ENCODE peak calls at places on chromosomes 11 and 22, in nine cellular contexts. One of them, this sample, is unnamed.

GRCh38 chr11:119015054-119015611 is 3.0 kb downstream of the RPS25 start:
- DNase-seq in spleen: no peak
- DNase-seq in GM12864: no peak
- DNase-seq in osteocyte: no peak
- DNase-seq in hepatocyte: peak
- DNase-seq in fibroblast of the aortic adventitia: no peak
- DNase-seq in GM20000: no peak
- DNase-seq in upper lobe of right lung: no peak
- DNase-seq in chondrocyte: peak
- DNase-seq in this sample: no peak

GRCh38 chr11:75273331-75273988 is 32.9 kb downstream of the TPBGL start:
- DNase-seq in spleen: peak
- DNase-seq in GM12864: no peak
- DNase-seq in osteocyte: no peak
- DNase-seq in hepatocyte: no peak
- DNase-seq in fibroblast of the aortic adventitia: no peak
- DNase-seq in GM20000: no peak
- DNase-seq in upper lobe of right lung: peak
- DNase-seq in chondrocyte: no peak
- DNase-seq in this sample: no peak

GRCh38 chr22:32354360-32355351 is 3.0 kb upstream of the RFPL3 start:
- DNase-seq in spleen: no peak
- DNase-seq in GM12864: no peak
- DNase-seq in osteocyte: no peak
- DNase-seq in hepatocyte: no peak
- DNase-seq in fibroblast of the aortic adventitia: peak
- DNase-seq in GM20000: no peak
- DNase-seq in upper lobe of right lung: no peak
- DNase-seq in chondrocyte: no peak
- DNase-seq in this sample: no peak

GRCh38 chr22:20292108-20292507 is 24.0 kb upstream of the RTN4R start:
- DNase-seq in spleen: no peak
- DNase-seq in GM12864: no peak
- DNase-seq in osteocyte: no peak
- DNase-seq in hepatocyte: no peak
- DNase-seq in fibroblast of the aortic adventitia: no peak
- DNase-seq in GM20000: no peak
- DNase-seq in upper lobe of right lung: no peak
- DNase-seq in chondrocyte: no peak
- DNase-seq in this sample: no peak

GRCh38 chr11:38718049-38718448 is 2120.0 kb upstream of the RAG2 start:
- DNase-seq in spleen: no peak
- DNase-seq in GM12864: no peak
- DNase-seq in osteocyte: no peak
- DNase-seq in hepatocyte: peak
- DNase-seq in fibroblast of the aortic adventitia: no peak
- DNase-seq in GM20000: no peak
- DNase-seq in upper lobe of right lung: no peak
- DNase-seq in chondrocyte: no peak
- DNase-seq in this sample: no peak

GRCh38 chr11:33258631-33259184 is 1.5 kb downstream of the HIPK3 start:
- DNase-seq in spleen: no peak
- DNase-seq in GM12864: no peak
- DNase-seq in osteocyte: no peak
- DNase-seq in hepatocyte: no peak
- DNase-seq in fibroblast of the aortic adventitia: peak
- DNase-seq in GM20000: no peak
- DNase-seq in upper lobe of right lung: no peak
- DNase-seq in chondrocyte: no peak
- DNase-seq in this sample: no peak

GRCh38 chr11:2789791-2790580 is 90.2 kb upstream of the KCNQ1OT1 start:
- DNase-seq in spleen: no peak
- DNase-seq in GM12864: no peak
- DNase-seq in osteocyte: peak
- DNase-seq in hepatocyte: no peak
- DNase-seq in fibroblast of the aortic adventitia: no peak
- DNase-seq in GM20000: no peak
- DNase-seq in upper lobe of right lung: peak
- DNase-seq in chondrocyte: peak
- DNase-seq in this sample: peak

GRCh38 chr11:83249972-83250593 is 36.1 kb downstream of the CCDC90B start:
- DNase-seq in spleen: no peak
- DNase-seq in GM12864: peak
- DNase-seq in osteocyte: no peak
- DNase-seq in hepatocyte: peak
- DNase-seq in fibroblast of the aortic adventitia: peak
- DNase-seq in GM20000: peak
- DNase-seq in upper lobe of right lung: no peak
- DNase-seq in chondrocyte: no peak
- DNase-seq in this sample: no peak

GRCh38 chr11:44627911-44628729 is 62.7 kb downstream of the CD82 start:
- DNase-seq in spleen: peak
- DNase-seq in GM12864: no peak
- DNase-seq in osteocyte: peak
- DNase-seq in hepatocyte: peak
- DNase-seq in fibroblast of the aortic adventitia: peak
- DNase-seq in GM20000: peak
- DNase-seq in upper lobe of right lung: peak
- DNase-seq in chondrocyte: peak
- DNase-seq in this sample: peak

GRCh38 chr11:66335531-66336233 is 552 bp downstream of the RIN1 start:
- DNase-seq in spleen: peak
- DNase-seq in GM12864: no peak
- DNase-seq in osteocyte: peak
- DNase-seq in hepatocyte: peak
- DNase-seq in fibroblast of the aortic adventitia: peak
- DNase-seq in GM20000: no peak
- DNase-seq in upper lobe of right lung: peak
- DNase-seq in chondrocyte: peak
- DNase-seq in this sample: no peak

GRCh38 chr22:24156146-24156914 is 25.0 kb upstream of the SUSD2 start:
- DNase-seq in spleen: peak
- DNase-seq in GM12864: no peak
- DNase-seq in osteocyte: no peak
- DNase-seq in hepatocyte: peak
- DNase-seq in fibroblast of the aortic adventitia: peak
- DNase-seq in GM20000: peak
- DNase-seq in upper lobe of right lung: peak
- DNase-seq in chondrocyte: no peak
- DNase-seq in this sample: no peak

GRCh38 chr11:69278091-69278867 is 15.7 kb upstream of the MYEOV start:
- DNase-seq in spleen: peak
- DNase-seq in GM12864: no peak
- DNase-seq in osteocyte: no peak
- DNase-seq in hepatocyte: peak
- DNase-seq in fibroblast of the aortic adventitia: no peak
- DNase-seq in GM20000: no peak
- DNase-seq in upper lobe of right lung: peak
- DNase-seq in chondrocyte: no peak
- DNase-seq in this sample: no peak

GRCh38 chr11:66562907-66563583 is 5.4 kb downstream of the CTSF start:
- DNase-seq in spleen: no peak
- DNase-seq in GM12864: no peak
- DNase-seq in osteocyte: no peak
- DNase-seq in hepatocyte: no peak
- DNase-seq in fibroblast of the aortic adventitia: no peak
- DNase-seq in GM20000: no peak
- DNase-seq in upper lobe of right lung: no peak
- DNase-seq in chondrocyte: no peak
- DNase-seq in this sample: no peak

GRCh38 chr11:70642301-70642700 is 244.0 kb downstream of the CTTN start:
- DNase-seq in spleen: no peak
- DNase-seq in GM12864: no peak
- DNase-seq in osteocyte: no peak
- DNase-seq in hepatocyte: no peak
- DNase-seq in fibroblast of the aortic adventitia: no peak
- DNase-seq in GM20000: no peak
- DNase-seq in upper lobe of right lung: no peak
- DNase-seq in chondrocyte: no peak
- DNase-seq in this sample: no peak

GRCh38 chr11:2580444-2581050 is 119.2 kb downstream of the KCNQ1OT1 start:
- DNase-seq in spleen: peak
- DNase-seq in GM12864: no peak
- DNase-seq in osteocyte: peak
- DNase-seq in hepatocyte: no peak
- DNase-seq in fibroblast of the aortic adventitia: no peak
- DNase-seq in GM20000: no peak
- DNase-seq in upper lobe of right lung: peak
- DNase-seq in chondrocyte: peak
- DNase-seq in this sample: no peak

GRCh38 chr11:44096360-44097188 is 1.1 kb downstream of the EXT2 start:
- DNase-seq in spleen: peak
- DNase-seq in GM12864: no peak
- DNase-seq in osteocyte: no peak
- DNase-seq in hepatocyte: peak
- DNase-seq in fibroblast of the aortic adventitia: peak
- DNase-seq in GM20000: peak
- DNase-seq in upper lobe of right lung: no peak
- DNase-seq in chondrocyte: peak
- DNase-seq in this sample: no peak

GRCh38 chr22:23910496-23911190 is 16.5 kb downstream of the MIF start:
- DNase-seq in spleen: no peak
- DNase-seq in GM12864: no peak
- DNase-seq in osteocyte: no peak
- DNase-seq in hepatocyte: no peak
- DNase-seq in fibroblast of the aortic adventitia: no peak
- DNase-seq in GM20000: no peak
- DNase-seq in upper lobe of right lung: no peak
- DNase-seq in chondrocyte: no peak
- DNase-seq in this sample: no peak

GRCh38 chr11:92550411-92550810 is 325.8 kb downstream of the FAT3 start:
- DNase-seq in spleen: no peak
- DNase-seq in GM12864: no peak
- DNase-seq in osteocyte: no peak
- DNase-seq in hepatocyte: no peak
- DNase-seq in fibroblast of the aortic adventitia: no peak
- DNase-seq in GM20000: no peak
- DNase-seq in upper lobe of right lung: no peak
- DNase-seq in chondrocyte: no peak
- DNase-seq in this sample: no peak

GRCh38 chr22:44573451-44573850 is 75.4 kb upstream of the RTL6 start:
- DNase-seq in spleen: no peak
- DNase-seq in GM12864: no peak
- DNase-seq in osteocyte: no peak
- DNase-seq in hepatocyte: no peak
- DNase-seq in fibroblast of the aortic adventitia: no peak
- DNase-seq in GM20000: no peak
- DNase-seq in upper lobe of right lung: peak
- DNase-seq in chondrocyte: no peak
- DNase-seq in this sample: no peak

GRCh38 chr11:4826425-4826824 is 5.3 kb downstream of the OR51F2 start:
- DNase-seq in spleen: no peak
- DNase-seq in GM12864: no peak
- DNase-seq in osteocyte: no peak
- DNase-seq in hepatocyte: peak
- DNase-seq in fibroblast of the aortic adventitia: no peak
- DNase-seq in GM20000: no peak
- DNase-seq in upper lobe of right lung: no peak
- DNase-seq in chondrocyte: no peak
- DNase-seq in this sample: no peak

GRCh38 chr22:50196256-50196655 is 4.6 kb upstream of the SELENOO start:
- DNase-seq in spleen: no peak
- DNase-seq in GM12864: no peak
- DNase-seq in osteocyte: no peak
- DNase-seq in hepatocyte: no peak
- DNase-seq in fibroblast of the aortic adventitia: no peak
- DNase-seq in GM20000: no peak
- DNase-seq in upper lobe of right lung: no peak
- DNase-seq in chondrocyte: no peak
- DNase-seq in this sample: no peak
- TF ChIP-seq CTCF in spleen: no peak
- TF ChIP-seq CTCF in GM12864: no peak
- TF ChIP-seq CTCF in osteocyte: no peak
- TF ChIP-seq CTCF in hepatocyte: no peak
- TF ChIP-seq CTCF in fibroblast of the aortic adventitia: no peak
- TF ChIP-seq CTCF in GM20000: no peak
- TF ChIP-seq CTCF in upper lobe of right lung: no peak
- TF ChIP-seq CTCF in chondrocyte: no peak
- TF ChIP-seq CTCF in this sample: no peak

GRCh38 chr11:120622189-120622912 is 110.8 kb downstream of the GRIK4 start:
- DNase-seq in spleen: no peak
- DNase-seq in GM12864: no peak
- DNase-seq in osteocyte: no peak
- DNase-seq in hepatocyte: no peak
- DNase-seq in fibroblast of the aortic adventitia: no peak
- DNase-seq in GM20000: no peak
- DNase-seq in upper lobe of right lung: no peak
- DNase-seq in chondrocyte: no peak
- DNase-seq in this sample: no peak
- TF ChIP-seq CTCF in spleen: no peak
- TF ChIP-seq CTCF in GM12864: peak
- TF ChIP-seq CTCF in osteocyte: no peak
- TF ChIP-seq CTCF in hepatocyte: no peak
- TF ChIP-seq CTCF in fibroblast of the aortic adventitia: no peak
- TF ChIP-seq CTCF in GM20000: no peak
- TF ChIP-seq CTCF in upper lobe of right lung: peak
- TF ChIP-seq CTCF in chondrocyte: peak
- TF ChIP-seq CTCF in this sample: no peak

DNA sequence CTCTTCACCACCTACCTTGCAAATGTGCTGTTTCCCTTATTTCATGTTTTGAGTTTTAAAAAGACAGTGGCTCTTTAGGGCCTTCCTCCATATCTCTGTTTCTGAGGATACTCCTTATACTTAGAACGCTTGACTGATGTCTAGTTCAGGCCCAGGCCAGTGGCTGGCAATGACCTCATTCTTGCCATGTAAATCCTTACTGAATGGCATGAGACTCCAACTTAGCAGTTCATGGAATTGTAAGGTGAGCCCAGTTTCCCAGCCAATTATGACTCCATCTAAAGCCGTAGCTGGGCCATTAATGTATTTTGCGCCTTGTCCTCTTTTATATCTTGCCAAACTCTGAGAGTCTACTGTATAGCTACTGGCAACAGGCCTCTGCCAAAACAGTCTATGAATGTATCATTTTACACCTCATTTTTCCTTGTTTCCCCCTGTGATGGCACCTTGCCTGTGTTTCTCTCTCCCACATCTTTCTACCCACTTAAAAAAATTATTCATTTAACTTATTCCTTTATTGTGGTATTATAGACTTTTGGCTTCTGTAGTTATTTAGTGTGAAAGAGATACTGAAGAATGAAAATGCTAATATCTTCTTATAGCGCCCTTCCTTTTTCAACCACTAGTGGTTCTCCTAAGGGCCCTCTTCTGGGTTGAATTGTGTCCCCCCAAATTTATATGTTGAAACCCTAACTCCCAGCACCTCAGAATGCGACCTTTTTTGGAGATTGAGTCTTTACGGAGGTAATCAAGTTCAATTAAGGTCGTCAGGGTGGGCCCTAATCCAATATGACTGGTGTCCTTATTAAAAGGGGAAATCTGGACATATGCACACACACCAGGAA is 67.4 kb downstream of the ZNRF3 start:
- DNase-seq in spleen: no peak
- DNase-seq in GM12864: no peak
- DNase-seq in osteocyte: no peak
- DNase-seq in hepatocyte: no peak
- DNase-seq in fibroblast of the aortic adventitia: no peak
- DNase-seq in GM20000: no peak
- DNase-seq in upper lobe of right lung: no peak
- DNase-seq in chondrocyte: no peak
- DNase-seq in this sample: no peak
- TF ChIP-seq CTCF in spleen: no peak
- TF ChIP-seq CTCF in GM12864: peak
- TF ChIP-seq CTCF in osteocyte: no peak
- TF ChIP-seq CTCF in hepatocyte: no peak
- TF ChIP-seq CTCF in fibroblast of the aortic adventitia: no peak
- TF ChIP-seq CTCF in GM20000: no peak
- TF ChIP-seq CTCF in upper lobe of right lung: no peak
- TF ChIP-seq CTCF in chondrocyte: peak
- TF ChIP-seq CTCF in this sample: no peak

GRCh38 chr11:97398246-97398645 is 1008.4 kb downstream of the JRKL start:
- DNase-seq in spleen: no peak
- DNase-seq in GM12864: no peak
- DNase-seq in osteocyte: no peak
- DNase-seq in hepatocyte: no peak
- DNase-seq in fibroblast of the aortic adventitia: no peak
- DNase-seq in GM20000: no peak
- DNase-seq in upper lobe of right lung: no peak
- DNase-seq in chondrocyte: no peak
- DNase-seq in this sample: no peak
- TF ChIP-seq CTCF in spleen: no peak
- TF ChIP-seq CTCF in GM12864: no peak
- TF ChIP-seq CTCF in osteocyte: no peak
- TF ChIP-seq CTCF in hepatocyte: no peak
- TF ChIP-seq CTCF in fibroblast of the aortic adventitia: no peak
- TF ChIP-seq CTCF in GM20000: no peak
- TF ChIP-seq CTCF in upper lobe of right lung: no peak
- TF ChIP-seq CTCF in chondrocyte: no peak
- TF ChIP-seq CTCF in this sample: no peak